ENCODE peak calls at places on chromosomes 5 and 9, in six cellular contexts. C is cardiac fibroblast, B is GM23248, X is hypothalamus, Z is mucosa of descending colon, K is H7. I is an unnamed sample.

GRCh38 chr5:124980174-124980941 is 233.9 kb upstream of the ZNF608 start:
- DNase-seq in B (no peak), C (no peak), Z (no peak), X (no peak), K (peak; percentile 61), I (peak; percentile 29)

GRCh38 chr5:142756576-142756975 is 13.6 kb upstream of the ARHGAP26 start:
- DNase-seq in X (no peak), K (no peak), B (no peak), C (no peak), Z (no peak), I (no peak)

GRCh38 chr5:166699616-166700015 is 1591.8 kb upstream of the WWC1 start:
- DNase-seq in X (no peak), B (no peak), Z (no peak), C (peak; percentile 46), K (no peak), I (no peak)

GRCh38 chr5:14870347-14871083 is 1.1 kb downstream of the ANKH start:
- DNase-seq in X (peak; percentile 32), B (peak; percentile 47), K (peak; percentile 46), Z (peak; percentile 57), C (no peak), I (no peak)

GRCh38 chr5:100900142-100900795 is 2.8 kb downstream of the ST8SIA4 start:
- DNase-seq in K (peak; percentile 23), C (peak; percentile 51), B (peak; percentile 39), Z (peak; percentile 51), X (peak; percentile 48), I (peak; percentile 82)

GRCh38 chr9:31612336-31613030 is 772.0 kb upstream of the ACO1 start:
- DNase-seq in Z (no peak), K (no peak), C (peak; percentile 6), B (no peak), X (no peak), I (no peak)

GRCh38 chr9:113665756-113666155 is 202.2 kb downstream of the RGS3 start:
- DNase-seq in C (no peak), B (no peak), Z (no peak), K (no peak), X (no peak), I (no peak)

GRCh38 chr9:129225815-129226214 is 47.8 kb upstream of the IER5L start:
- DNase-seq in B (peak; percentile 48), X (no peak), Z (peak; percentile 47), K (peak; percentile 82), C (peak; percentile 99), I (peak; percentile 94)

GRCh38 chr9:34507556-34507955 is 15.2 kb downstream of the ENHO start:
- DNase-seq in X (no peak), K (no peak), B (no peak), C (no peak), Z (no peak), I (no peak)

GRCh38 chr9:117245225-117245624 is 169.6 kb downstream of the ASTN2 start:
- DNase-seq in C (no peak), X (no peak), K (no peak), B (peak; percentile 1), Z (no peak), I (no peak)

GRCh38 chr5:92144824-92145223 is 761.7 kb upstream of the ARRDC3 start:
- DNase-seq in Z (no peak), C (no peak), B (no peak), K (no peak), X (no peak), I (no peak)

GRCh38 chr5:166716856-166717492 is 1574.5 kb upstream of the WWC1 start:
- DNase-seq in K (no peak), X (no peak), Z (no peak), C (no peak), B (no peak), I (no peak)

GRCh38 chr5:149550608-149551226 is 522 bp downstream of the CSNK1A1 start:
- DNase-seq in C (peak; percentile 22), Z (peak; percentile 46), X (peak; percentile 39), B (peak; percentile 48), K (no peak), I (no peak)

GRCh38 chr5:142095651-142096330 is 12.8 kb upstream of the NDFIP1 start:
- DNase-seq in K (no peak), B (peak; percentile 26), Z (peak; percentile 12), X (no peak), C (no peak), I (no peak)

GRCh38 chr5:131245312-131245711 is 18.5 kb upstream of the CDC42SE2 start:
- DNase-seq in K (no peak), B (no peak), C (no peak), X (no peak), Z (no peak), I (no peak)

GRCh38 chr5:10201223-10201868 is 48.3 kb downstream of the ATPSCKMT start:
- DNase-seq in B (no peak), X (no peak), C (peak; percentile 2), Z (peak; percentile 17), K (peak; percentile 52), I (peak; percentile 70)

GRCh38 chr5:148147415-148147814 is 20.9 kb upstream of the SPINK14 start:
- DNase-seq in X (no peak), K (no peak), Z (peak; percentile 53), C (no peak), B (no peak), I (no peak)

GRCh38 chr5:126937796-126938195 is 92.6 kb downstream of the MARCHF3 start:
- DNase-seq in K (no peak), X (no peak), B (peak; percentile 51), Z (no peak), C (peak; percentile 54), I (no peak)

GRCh38 chr9:22649384-22649783 is 202.8 kb downstream of the DMRTA1 start:
- DNase-seq in C (peak; percentile 40), Z (no peak), B (peak; percentile 68), K (no peak), X (no peak), I (no peak)